ENCODE peak calls at places on chromosome 14, in seven cellular contexts. Q, P, B, A, C, M and U are unnamed samples.

GRCh38 chr14:104171029-104171697 is 32.8 kb downstream of the KIF26A start:
- DNase-seq in Q (no peak), P (no peak), B (peak; percentile 19), A (peak; percentile 80), C (no peak), M (no peak), U (no peak)

GRCh38 chr14:102777711-102778615 is 714 bp downstream of the TRAF3 start:
- DNase-seq in Q (no peak), P (peak; percentile 72), B (peak; percentile 66), A (no peak), C (no peak), M (no peak), U (peak; percentile 66)

GRCh38 chr14:79745046-79745445 is 466.3 kb downstream of the DIO2 start:
- DNase-seq in Q (no peak), P (no peak), B (no peak), A (no peak), C (no peak), M (no peak), U (no peak)

GRCh38 chr14:55772521-55772920 is 192.5 kb downstream of the KTN1 start:
- DNase-seq in Q (no peak), P (no peak), B (no peak), A (no peak), C (no peak), M (no peak), U (no peak)

GRCh38 chr14:99242816-99243795 is 28.9 kb downstream of the BCL11B start:
- DNase-seq in Q (no peak), P (no peak), B (no peak), A (no peak), C (no peak), M (no peak), U (no peak)

GRCh38 chr14:78530078-78530477 is 359.9 kb downstream of the NRXN3 start:
- DNase-seq in Q (no peak), P (no peak), B (peak; percentile 10), A (peak; percentile 67), C (no peak), M (no peak), U (peak; percentile 44)

GRCh38 chr14:79721399-79722084 is 489.8 kb downstream of the DIO2 start:
- DNase-seq in Q (no peak), P (no peak), B (no peak), A (no peak), C (no peak), M (no peak), U (no peak)

GRCh38 chr14:44898547-44898946 is 63.2 kb downstream of the KLHL28 start:
- DNase-seq in Q (no peak), P (no peak), B (no peak), A (no peak), C (no peak), M (no peak), U (no peak)

DNA sequence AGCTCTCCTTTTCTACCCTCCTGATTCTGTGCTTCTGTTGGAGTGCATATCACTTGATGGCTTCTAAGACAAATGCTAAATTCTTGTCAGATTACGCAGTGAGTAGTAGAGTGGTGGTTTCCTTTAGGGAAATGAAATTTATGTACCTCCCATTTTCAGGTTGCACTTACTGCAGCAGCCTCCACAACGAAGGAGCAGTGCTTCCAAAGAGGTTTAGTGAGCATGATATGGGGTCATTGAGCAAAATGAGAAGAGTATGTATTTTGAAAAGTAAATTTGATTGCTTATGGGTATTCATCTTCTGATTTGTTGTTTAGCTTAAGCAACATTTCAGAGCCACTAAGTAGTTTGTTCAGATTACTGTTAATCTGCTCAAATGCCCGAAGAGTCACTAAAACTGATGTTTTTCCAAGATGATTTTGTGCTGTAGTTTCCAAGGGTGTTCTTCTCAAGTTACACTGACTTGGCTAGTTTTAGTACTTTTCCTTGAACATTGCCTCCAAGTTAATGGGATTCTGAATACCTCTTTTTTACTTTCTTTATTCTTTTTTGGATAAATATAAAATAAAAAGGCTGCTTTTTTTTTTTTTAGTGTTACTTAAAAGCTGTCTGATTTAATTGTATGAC is 493.7 kb downstream of the PCNX1 start:
- DNase-seq in Q (peak; percentile 40), P (no peak), B (no peak), A (no peak), C (no peak), M (no peak), U (no peak)
- TF ChIP-seq JUND in Q (no peak), P (no peak), B (no peak), A (no peak), C (no peak), M (no peak), U (no peak)

GRCh38 chr14:64705406-64706118 is 1.3 kb downstream of the PLEKHG3 start:
- DNase-seq in Q (no peak), P (peak; percentile 46), B (no peak), A (no peak), C (no peak), M (no peak), U (no peak)

GRCh38 chr14:64703393-64704144 is 655 bp upstream of the PLEKHG3 start:
- DNase-seq in Q (no peak), P (no peak), B (no peak), A (no peak), C (no peak), M (no peak), U (no peak)

GRCh38 chr14:64704743-64705405 is 650 bp downstream of the PLEKHG3 start:
- DNase-seq in Q (no peak), P (peak; percentile 79), B (no peak), A (peak; percentile 70), C (no peak), M (no peak), U (peak; percentile 69)

GRCh38 chr14:64702493-64703392 is 1.5 kb upstream of the PLEKHG3 start:
- DNase-seq in Q (no peak), P (no peak), B (no peak), A (peak; percentile 88), C (no peak), M (no peak), U (peak; percentile 81)

DNA sequence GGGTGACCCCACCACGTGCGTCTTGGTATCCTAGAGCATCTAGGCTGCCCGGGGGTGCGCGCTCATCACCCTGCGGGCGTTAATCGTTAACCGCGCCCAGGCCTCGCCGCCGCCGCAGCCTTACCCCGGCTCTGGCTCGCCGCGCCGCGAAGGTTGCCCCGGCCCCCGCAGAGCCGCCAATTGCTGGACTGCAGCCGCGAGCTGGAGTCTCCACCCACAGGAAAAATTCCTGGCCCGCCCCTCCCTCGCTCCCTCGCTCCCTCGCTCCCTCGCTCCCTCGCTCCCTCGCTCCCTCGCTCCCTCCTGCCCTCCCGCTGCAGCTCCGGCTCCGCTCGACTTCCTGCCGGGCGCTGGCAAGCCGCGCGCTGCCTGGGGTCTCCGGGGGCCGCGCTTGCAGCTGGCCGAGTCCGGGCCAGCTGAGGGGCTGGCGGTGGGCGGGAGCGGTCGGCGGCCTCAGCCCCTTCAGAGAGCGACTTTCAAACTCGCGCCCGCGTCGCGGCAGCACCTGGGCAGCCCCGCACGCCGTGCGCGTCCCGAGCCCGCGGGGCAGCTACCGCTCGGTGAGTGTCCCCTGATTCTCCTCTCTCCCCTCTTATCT is at the start of gene PLEKHG3:
- DNase-seq in Q (no peak), P (peak; percentile 91), B (peak; percentile 47), A (peak; percentile 88), C (no peak), M (peak; percentile 59), U (peak; percentile 89)
- TF ChIP-seq JUND in Q (no peak), P (no peak), B (no peak), A (no peak), C (no peak), M (no peak), U (no peak)

DNA sequence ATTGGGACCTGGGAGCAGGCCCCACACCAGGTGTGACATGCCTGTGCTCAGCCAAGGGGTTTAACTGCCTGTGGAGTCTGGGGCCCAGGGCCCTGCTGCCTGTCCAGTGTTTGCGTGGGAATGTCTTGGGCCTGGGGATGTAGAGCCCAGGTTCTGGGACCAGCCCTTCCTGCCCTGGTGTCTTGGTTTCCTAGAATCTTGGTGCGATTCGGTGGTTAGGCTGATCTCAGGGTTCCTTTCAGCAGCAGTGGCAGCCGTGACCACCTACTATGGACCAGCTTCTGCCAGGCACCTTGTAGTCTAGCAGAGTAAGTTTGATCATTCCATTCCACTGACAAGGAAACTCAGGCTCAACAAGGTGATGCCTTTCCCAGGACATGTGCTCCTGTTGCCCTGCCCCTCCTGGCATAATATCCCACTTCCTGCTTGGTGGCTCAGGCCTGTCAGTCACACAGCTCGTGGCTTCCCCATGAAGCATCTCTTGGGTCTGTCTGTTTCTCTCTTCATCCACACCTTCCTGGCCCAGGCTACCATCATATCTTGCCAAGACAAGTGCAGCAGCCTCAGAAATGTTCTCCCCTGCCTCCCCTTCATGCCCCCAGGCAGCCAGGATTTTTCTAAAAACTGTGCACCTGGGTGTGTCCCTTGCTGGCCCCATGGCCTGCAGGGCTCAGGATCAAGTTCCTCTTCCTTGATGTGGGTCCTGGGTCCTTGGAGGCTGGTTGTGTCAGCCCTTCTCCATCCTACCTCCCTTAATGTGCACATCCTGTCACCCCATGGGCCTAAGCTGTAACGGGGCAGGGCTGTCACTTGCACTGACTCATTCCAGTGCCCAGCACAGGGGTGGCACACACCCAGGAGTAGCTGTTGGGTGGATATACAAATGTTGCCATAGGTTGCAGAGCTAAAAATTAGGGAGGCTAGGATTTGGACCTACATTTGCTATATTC is 101.6 kb downstream of the SLC25A47 start:
- DNase-seq in Q (no peak), P (no peak), B (no peak), A (no peak), C (no peak), M (no peak), U (no peak)
- TF ChIP-seq JUND in Q (no peak), P (no peak), B (no peak), A (no peak), C (no peak), M (no peak), U (no peak)

DNA sequence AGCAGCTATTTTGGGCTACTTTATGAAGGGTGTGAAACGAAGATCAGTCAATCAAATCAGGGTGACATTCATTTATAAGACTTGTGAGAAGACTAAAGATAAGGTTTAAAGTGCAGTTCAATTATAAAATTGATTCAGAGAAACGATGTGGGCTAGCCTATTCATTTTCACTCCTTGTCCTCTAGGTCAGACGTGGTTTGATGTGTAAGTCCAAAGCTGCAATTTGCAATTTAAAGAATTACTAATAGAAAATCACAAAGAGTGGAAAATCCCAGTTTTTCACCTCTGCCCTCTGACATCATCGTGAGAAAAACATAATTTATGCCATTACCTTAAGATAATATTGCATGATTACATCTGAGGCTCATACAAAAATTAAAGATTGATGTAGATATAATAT is 243.5 kb upstream of the NOVA1 start:
- DNase-seq in Q (no peak), P (no peak), B (no peak), A (no peak), C (no peak), M (no peak), U (no peak)
- TF ChIP-seq JUND in Q (no peak), P (no peak), B (no peak), A (no peak), C (no peak), M (no peak), U (no peak)

GRCh38 chr14:91420686-91421085 is 3.1 kb upstream of the CCDC88C start:
- DNase-seq in Q (no peak), P (no peak), B (no peak), A (peak; percentile 20), C (no peak), M (peak; percentile 65), U (peak; percentile 70)
- TF ChIP-seq JUND in Q (no peak), P (no peak), B (no peak), A (no peak), C (no peak), M (no peak), U (no peak)